ENCODE peak calls at places on chromosomes 2 and 18, in eight cellular contexts. O is activated CD8-positive, alpha-beta memory T cell treated with anti-CD3 and anti-CD28 coated beads, Interleukin-2, amount 50 U/mL, for 4 hours; Q is AG10803; X is Peyer's patch; N is midbrain; W is lower lobe of right lung; L is sciatic nerve; E is cerebellum. I is an unnamed sample.
A peak's percentile ranks its signal among the peaks of the same experiment; 100 is the strongest.

GRCh38 chr2:199111461-199111860 is 346.3 kb downstream of the SATB2 start:
- DNase-seq in O (no peak), E (no peak), W (no peak), L (no peak), N (no peak), Q (peak; percentile 51), X (no peak), I (no peak)

GRCh38 chr18:79484661-79485621 is 89.2 kb downstream of the NFATC1 start:
- DNase-seq in O (peak; percentile 12), L (peak; percentile 81), X (no peak), Q (peak; percentile 99), W (peak; percentile 43), E (no peak), N (no peak), I (no peak)

GRCh38 chr2:143521404-143521803 is 392.2 kb downstream of the ARHGAP15 start:
- DNase-seq in L (no peak), W (no peak), Q (no peak), O (no peak), N (no peak), E (no peak), X (no peak), I (no peak)

GRCh38 chr2:58427572-58428285 is 186.6 kb upstream of the FANCL start:
- DNase-seq in N (peak; percentile 57), O (no peak), L (no peak), X (no peak), E (no peak), W (peak; percentile 43), Q (peak; percentile 16), I (peak; percentile 40)

GRCh38 chr18:25875574-25875973 is 214.8 kb downstream of the SS18 start:
- DNase-seq in E (no peak), Q (no peak), X (no peak), L (no peak), W (no peak), O (no peak), N (no peak), I (no peak)

GRCh38 chr2:216211141-216211540 is 102.0 kb downstream of the XRCC5 start:
- DNase-seq in E (no peak), N (no peak), L (no peak), X (no peak), Q (peak; percentile 22), W (no peak), O (no peak), I (no peak)

GRCh38 chr18:635171-635570 is 22.3 kb upstream of the TYMS start:
- DNase-seq in L (no peak), Q (no peak), X (no peak), O (no peak), W (no peak), E (no peak), N (no peak), I (no peak)

GRCh38 chr2:126029316-126029715 is 626.6 kb upstream of the GYPC start:
- DNase-seq in X (no peak), N (no peak), W (no peak), L (no peak), E (no peak), Q (no peak), O (no peak), I (no peak)

GRCh38 chr2:65934992-65935629 is 499.8 kb upstream of the MEIS1 start:
- DNase-seq in W (no peak), X (no peak), E (no peak), L (no peak), N (no peak), O (no peak), Q (no peak), I (no peak)

GRCh38 chr2:191383486-191383885 is 138.3 kb downstream of the MYO1B start:
- DNase-seq in E (no peak), X (no peak), W (no peak), O (no peak), L (no peak), N (no peak), Q (no peak), I (no peak)

GRCh38 chr18:43012951-43013350 is 102.5 kb downstream of the RIT2 start:
- DNase-seq in X (no peak), E (no peak), W (no peak), N (no peak), O (no peak), Q (no peak), L (no peak), I (no peak)

GRCh38 chr2:16371751-16372150 is 293.9 kb downstream of the CYRIA start:
- DNase-seq in X (no peak), L (no peak), E (no peak), Q (no peak), N (no peak), W (no peak), O (no peak), I (no peak)

GRCh38 chr2:215658635-215659305 is 222.9 kb upstream of the FN1 start:
- DNase-seq in X (no peak), E (no peak), Q (no peak), L (no peak), W (no peak), O (no peak), N (no peak), I (no peak)

GRCh38 chr2:207479198-207479785 is 50.5 kb upstream of the CREB1 start:
- DNase-seq in L (no peak), Q (peak; percentile 42), N (no peak), X (no peak), E (no peak), O (no peak), W (no peak), I (no peak)

GRCh38 chr2:199404841-199405240 is 52.9 kb downstream of the SATB2 start:
- DNase-seq in N (no peak), L (no peak), O (no peak), X (no peak), Q (peak; percentile 73), W (no peak), E (no peak), I (no peak)

GRCh38 chr18:68083131-68083530 is 566.6 kb upstream of the DSEL start:
- DNase-seq in X (no peak), N (no peak), E (no peak), O (no peak), W (no peak), L (no peak), Q (peak; percentile 87), I (no peak)

GRCh38 chr2:9758741-9759140 is 84.5 kb upstream of the TAF1B start:
- DNase-seq in N (no peak), W (no peak), O (no peak), Q (no peak), X (no peak), L (no peak), E (no peak), I (no peak)

I was measured in NCI-H446.